ENCODE peak calls at places on chromosomes 5 and 9, in five cellular contexts. Z is brain microvascular endothelial cell, A is stomach, I is PC-3, R is neural progenitor cell. C is an unnamed sample.

GRCh38 chr9:27785714-27786100 is 212.4 kb upstream of the C9orf72 start:
- DNase-seq in Z (peak), A (no peak), I (peak), R (no peak), C (no peak)

GRCh38 chr5:179698935-179699639 is at the start of gene CANX:
- DNase-seq in Z (peak), A (no peak), I (no peak), R (no peak), C (no peak)

GRCh38 chr5:141707535-141707934 is 25.5 kb upstream of the ARAP3 start:
- DNase-seq in Z (no peak), A (no peak), I (no peak), R (no peak), C (no peak)

GRCh38 chr9:16246785-16247184 is 623.7 kb downstream of the BNC2 start:
- DNase-seq in Z (no peak), A (no peak), I (peak), R (no peak), C (no peak)

GRCh38 chr5:130808691-130809090 is 356.4 kb downstream of the HINT1 start:
- DNase-seq in Z (no peak), A (no peak), I (no peak), R (no peak), C (no peak)

GRCh38 chr9:13378171-13378570 is 98.7 kb upstream of the MPDZ start:
- DNase-seq in Z (no peak), A (no peak), I (no peak), R (no peak), C (no peak)

GRCh38 chr5:34735436-34736426 is 79.6 kb downstream of the RAI14 start:
- DNase-seq in Z (no peak), A (no peak), I (no peak), R (no peak), C (no peak)

GRCh38 chr5:109546461-109546860 is 136.7 kb upstream of the PJA2 start:
- DNase-seq in Z (no peak), A (no peak), I (no peak), R (no peak), C (no peak)

GRCh38 chr5:167816864-167817263 is 474.6 kb upstream of the WWC1 start:
- DNase-seq in Z (no peak), A (no peak), I (no peak), R (no peak), C (no peak)

GRCh38 chr5:17224858-17225436 is 7.5 kb downstream of the BASP1 start:
- DNase-seq in Z (peak), A (no peak), I (no peak), R (no peak), C (no peak)

GRCh38 chr9:87803623-87804345 is 77.9 kb downstream of the CTSL start:
- DNase-seq in Z (no peak), A (no peak), I (no peak), R (no peak), C (no peak)

GRCh38 chr5:116876240-116876840 is 301.7 kb upstream of the SEMA6A start:
- DNase-seq in Z (no peak), A (no peak), I (no peak), R (no peak), C (no peak)

GRCh38 chr5:16773990-16774389 is 157.2 kb upstream of the RETREG1 start:
- DNase-seq in Z (no peak), A (no peak), I (no peak), R (peak), C (no peak)

GRCh38 chr5:157263586-157264090 is 2.3 kb upstream of the CYFIP2 start:
- DNase-seq in Z (no peak), A (no peak), I (no peak), R (no peak), C (no peak)

GRCh38 chr5:170184007-170184687 is 48.6 kb upstream of the C5orf58 start:
- DNase-seq in Z (peak), A (peak), I (peak), R (peak), C (peak)

GRCh38 chr9:132879443-132880310 is 979 bp downstream of the SPACA9 start:
- DNase-seq in Z (no peak), A (no peak), I (no peak), R (no peak), C (no peak)

GRCh38 chr9:135772056-135773042 is 70.4 kb downstream of the KCNT1 start:
- DNase-seq in Z (no peak), A (no peak), I (no peak), R (peak), C (no peak)

GRCh38 chr5:59423021-59423420 is 470.5 kb downstream of the PDE4D start:
- DNase-seq in Z (peak), A (no peak), I (no peak), R (no peak), C (no peak)

GRCh38 chr9:131423171-131423581 is 29.3 kb downstream of the PRRC2B start:
- DNase-seq in Z (peak), A (peak), I (peak), R (peak), C (no peak)

GRCh38 chr9:136143215-136144001 is 24.7 kb upstream of the TMEM250 start:
- DNase-seq in Z (no peak), A (no peak), I (peak), R (peak), C (no peak)

GRCh38 chr9:14924821-14925220 is 14.6 kb upstream of the FREM1 start:
- DNase-seq in Z (peak), A (no peak), I (no peak), R (no peak), C (no peak)

GRCh38 chr9:101254733-101255473 is 129.9 kb downstream of the BAAT start:
- DNase-seq in Z (no peak), A (no peak), I (no peak), R (no peak), C (no peak)

GRCh38 chr5:146041180-146041789 is 64.1 kb downstream of the PLAC8L1 start:
- DNase-seq in Z (no peak), A (no peak), I (peak), R (no peak), C (no peak)

GRCh38 chr5:173868096-173868879 is 19.9 kb upstream of the CPEB4 start:
- DNase-seq in Z (peak), A (peak), I (peak), R (no peak), C (no peak)

GRCh38 chr5:92518318-92518913 is 1062.6 kb downstream of the NR2F1-AS1 start:
- DNase-seq in Z (peak), A (no peak), I (peak), R (peak), C (no peak)

GRCh38 chr9:79431019-79431679 is 140.6 kb upstream of the TLE4 start:
- DNase-seq in Z (no peak), A (no peak), I (peak), R (no peak), C (no peak)
- TF ChIP-seq CTCF in Z (no peak), A (no peak), I (peak), R (no peak), C (no peak)

DNA sequence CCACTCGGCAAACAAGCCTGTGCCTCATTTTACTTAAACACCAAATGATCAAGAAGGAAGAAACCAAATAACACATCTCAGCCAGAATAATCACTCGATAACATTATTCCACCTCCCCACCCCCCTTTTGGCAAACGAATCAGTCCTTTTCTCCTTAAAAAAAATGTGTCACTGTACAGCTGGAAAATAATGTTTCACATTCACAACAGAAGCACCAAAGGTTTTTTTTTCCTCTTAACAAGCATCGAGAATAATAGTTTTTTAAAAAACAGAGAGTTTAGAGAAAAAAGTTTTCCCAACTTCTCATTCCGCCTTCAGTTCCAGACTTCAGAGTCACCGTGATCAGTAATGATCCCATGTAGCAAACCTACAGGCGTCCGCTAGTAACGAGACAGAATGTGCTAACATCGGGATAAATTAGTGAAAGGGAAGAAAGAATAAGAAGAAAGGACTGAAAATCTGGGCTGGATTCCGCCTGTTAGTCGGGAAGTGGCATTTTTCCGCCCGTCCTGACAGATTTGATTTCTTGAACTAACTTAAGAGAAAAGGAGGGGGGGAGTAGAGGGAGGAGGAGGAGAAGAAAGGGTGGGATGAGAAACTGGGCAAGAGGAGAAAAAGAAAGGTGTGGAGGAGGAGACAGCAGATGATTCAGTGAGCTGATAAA is at the start of gene ZNF608:
- DNase-seq in Z (peak), A (no peak), I (peak), R (peak), C (no peak)
- H3K27ac ChIP-seq in Z (peak), A (peak), I (peak), R (peak), C (no peak)

GRCh38 chr9:93119703-93119952 is 14.4 kb downstream of the NINJ1 start:
- DNase-seq in Z (no peak), A (no peak), I (no peak), R (no peak), C (no peak)

GRCh38 chr9:93120846-93121315 is 13.2 kb downstream of the NINJ1 start:
- DNase-seq in Z (no peak), A (no peak), I (no peak), R (no peak), C (no peak)

GRCh38 chr9:93121316-93122241 is 12.5 kb downstream of the NINJ1 start:
- DNase-seq in Z (no peak), A (no peak), I (no peak), R (no peak), C (no peak)

GRCh38 chr9:93118863-93119702 is 15.0 kb downstream of the NINJ1 start:
- DNase-seq in Z (no peak), A (no peak), I (no peak), R (no peak), C (no peak)

GRCh38 chr9:93119953-93120845 is 13.9 kb downstream of the NINJ1 start:
- DNase-seq in Z (peak), A (peak), I (peak), R (no peak), C (no peak)
- TF ChIP-seq CTCF in Z (peak), A (no peak), I (peak), R (peak), C (peak)

GRCh38 chr9:106993603-106994002 is 130.6 kb downstream of the ZNF462 start:
- DNase-seq in Z (no peak), A (no peak), I (no peak), R (no peak), C (no peak)

GRCh38 chr9:106994463-106994862 is 131.5 kb downstream of the ZNF462 start:
- DNase-seq in Z (no peak), A (no peak), I (no peak), R (no peak), C (no peak)

DNA sequence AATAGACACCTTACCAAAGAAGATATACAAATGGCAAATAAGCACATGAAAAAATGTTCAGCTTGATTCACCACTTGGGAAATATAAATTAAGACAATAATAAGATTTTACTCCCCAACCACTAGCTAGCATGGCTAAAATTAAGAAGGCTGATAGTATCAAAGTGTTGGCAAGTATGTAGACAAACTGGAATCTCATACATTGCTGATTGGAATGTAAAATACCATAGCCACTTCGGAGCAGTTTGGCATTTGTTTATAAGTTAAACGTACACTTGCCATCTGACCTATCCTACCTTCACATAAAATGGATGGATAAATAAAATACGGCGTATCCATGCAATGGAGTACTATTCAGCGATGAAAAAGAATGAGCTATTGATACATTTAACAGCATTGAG is 129.2 kb downstream of the ZNF462 start:
- DNase-seq in Z (no peak), A (no peak), I (no peak), R (no peak), C (no peak)
- H3K27ac ChIP-seq in Z (no peak), A (no peak), I (no peak), R (no peak), C (no peak)

GRCh38 chr5:25858019-25858418 is 1180.4 kb downstream of the CDH9 start:
- DNase-seq in Z (no peak), A (no peak), I (no peak), R (peak), C (no peak)
- TF ChIP-seq CTCF in Z (no peak), A (no peak), I (peak), R (peak), C (no peak)

DNA sequence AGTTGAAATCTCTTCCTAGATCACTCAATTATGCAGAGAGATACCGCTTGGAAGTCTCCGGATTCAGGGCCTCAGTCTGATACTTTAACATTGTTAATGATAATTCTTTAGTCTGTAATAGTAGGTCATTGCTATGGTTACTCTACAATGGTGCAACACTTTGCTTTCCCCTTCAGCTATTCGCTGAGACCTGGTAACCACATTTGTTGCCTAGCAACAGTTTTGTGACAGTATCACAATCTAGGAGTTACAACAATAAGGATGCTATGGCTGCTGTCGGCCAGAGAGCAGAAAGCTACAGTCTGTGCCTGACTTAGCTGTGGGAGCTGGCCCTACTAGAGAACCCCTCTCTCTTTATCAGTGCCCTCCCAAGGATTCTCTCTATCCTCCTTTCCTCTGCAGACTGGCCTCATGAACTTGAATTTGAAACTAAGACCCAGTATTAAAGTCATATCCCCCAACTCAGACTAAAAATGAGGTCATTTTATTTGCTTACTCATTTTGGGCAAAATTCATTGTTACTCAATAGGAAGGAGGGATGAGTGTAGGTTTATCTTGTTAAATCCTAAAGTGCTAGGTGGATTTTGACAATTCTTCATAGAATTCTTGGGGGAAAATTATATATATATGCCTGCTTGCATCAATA is 39.3 kb downstream of the NR2F1 start:
- DNase-seq in Z (peak), A (no peak), I (peak), R (peak), C (no peak)
- H3K27ac ChIP-seq in Z (no peak), A (no peak), I (no peak), R (no peak), C (no peak)

GRCh38 chr5:66503203-66503789 is 92.9 kb upstream of the MAST4 start:
- DNase-seq in Z (no peak), A (no peak), I (no peak), R (no peak), C (no peak)

GRCh38 chr5:66494437-66494836 is 101.8 kb upstream of the MAST4 start:
- DNase-seq in Z (no peak), A (no peak), I (no peak), R (peak), C (no peak)

GRCh38 chr5:66498791-66499207 is 97.4 kb upstream of the MAST4 start:
- DNase-seq in Z (peak), A (no peak), I (peak), R (peak), C (no peak)
- TF ChIP-seq CTCF in Z (peak), A (no peak), I (no peak), R (peak), C (no peak)

DNA sequence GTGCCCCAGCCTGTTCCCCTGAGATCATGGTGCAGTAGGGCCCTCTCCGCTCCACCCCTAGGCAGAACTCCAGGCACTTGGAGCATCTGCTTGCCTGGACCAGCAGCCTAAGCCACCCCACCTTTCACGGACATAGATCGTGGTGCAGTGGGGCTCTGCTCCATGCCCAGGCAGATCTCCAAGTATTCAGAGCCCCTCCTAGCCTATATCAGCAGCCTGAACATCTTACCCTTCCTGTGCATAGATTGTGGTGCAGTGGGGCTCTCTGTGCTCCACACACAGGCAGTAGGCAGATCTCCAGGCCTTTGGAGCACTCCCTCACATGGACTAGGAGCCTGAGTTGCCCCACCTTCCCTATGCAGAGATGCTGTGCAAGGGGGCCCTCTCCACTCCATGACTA is 103.0 kb downstream of the GLIS3 start:
- DNase-seq in Z (no peak), A (no peak), I (no peak), R (no peak), C (no peak)
- H3K27ac ChIP-seq in Z (no peak), A (no peak), I (no peak), R (no peak), C (no peak)